ENCODE peak calls at places on chromosome 18, in eight cellular contexts. One of them, this sample, is unnamed.
A peak's percentile ranks its signal among the peaks of the same experiment; 100 is the strongest.

GRCh38 chr18:45993441-45993840 is 26.3 kb upstream of the EPG5 start:
- DNase-seq in frontal cortex: no peak
- DNase-seq in kidney tubule cell: peak; percentile 71
- DNase-seq in foreskin keratinocyte: peak; percentile 34
- DNase-seq in AG10803: peak; percentile 89
- DNase-seq in HFFc6: peak; percentile 87
- DNase-seq in CD4-positive, alpha-beta T cell: no peak
- DNase-seq in GM12892: no peak
- DNase-seq in this sample: no peak

GRCh38 chr18:24153397-24153796 is 14.5 kb downstream of the CABYR start:
- DNase-seq in GM12892: no peak
- DNase-seq in foreskin keratinocyte: no peak
- DNase-seq in kidney tubule cell: no peak
- DNase-seq in HFFc6: no peak
- DNase-seq in AG10803: no peak
- DNase-seq in CD4-positive, alpha-beta T cell: no peak
- DNase-seq in frontal cortex: no peak
- DNase-seq in this sample: no peak

GRCh38 chr18:54086046-54086802 is 138.2 kb downstream of the MBD2 start:
- DNase-seq in CD4-positive, alpha-beta T cell: no peak
- DNase-seq in frontal cortex: no peak
- DNase-seq in GM12892: no peak
- DNase-seq in foreskin keratinocyte: no peak
- DNase-seq in AG10803: no peak
- DNase-seq in HFFc6: no peak
- DNase-seq in kidney tubule cell: no peak
- DNase-seq in this sample: no peak

GRCh38 chr18:37805773-37806380 is 240.3 kb upstream of the CELF4 start:
- DNase-seq in GM12892: no peak
- DNase-seq in CD4-positive, alpha-beta T cell: no peak
- DNase-seq in kidney tubule cell: no peak
- DNase-seq in foreskin keratinocyte: no peak
- DNase-seq in frontal cortex: no peak
- DNase-seq in HFFc6: no peak
- DNase-seq in AG10803: no peak
- DNase-seq in this sample: no peak

GRCh38 chr18:68925268-68925667 is 127.4 kb downstream of the CCDC102B start:
- DNase-seq in AG10803: peak; percentile 3
- DNase-seq in GM12892: no peak
- DNase-seq in kidney tubule cell: peak; percentile 20
- DNase-seq in CD4-positive, alpha-beta T cell: no peak
- DNase-seq in foreskin keratinocyte: peak; percentile 6
- DNase-seq in HFFc6: no peak
- DNase-seq in frontal cortex: no peak
- DNase-seq in this sample: no peak

GRCh38 chr18:31603335-31603734 is 11.7 kb downstream of the TTR start:
- DNase-seq in foreskin keratinocyte: peak; percentile 21
- DNase-seq in GM12892: no peak
- DNase-seq in frontal cortex: no peak
- DNase-seq in HFFc6: no peak
- DNase-seq in CD4-positive, alpha-beta T cell: no peak
- DNase-seq in AG10803: peak; percentile 5
- DNase-seq in kidney tubule cell: peak; percentile 72
- DNase-seq in this sample: no peak

GRCh38 chr18:36406805-36407204 is 109.3 kb downstream of the FHOD3 start:
- DNase-seq in foreskin keratinocyte: no peak
- DNase-seq in kidney tubule cell: no peak
- DNase-seq in HFFc6: no peak
- DNase-seq in CD4-positive, alpha-beta T cell: no peak
- DNase-seq in frontal cortex: no peak
- DNase-seq in GM12892: no peak
- DNase-seq in AG10803: no peak
- DNase-seq in this sample: no peak

GRCh38 chr18:46555724-46556123 is 101.3 kb downstream of the LOXHD1 start:
- DNase-seq in AG10803: peak; percentile 2
- DNase-seq in frontal cortex: no peak
- DNase-seq in GM12892: peak; percentile 55
- DNase-seq in foreskin keratinocyte: no peak
- DNase-seq in HFFc6: no peak
- DNase-seq in kidney tubule cell: peak; percentile 14
- DNase-seq in CD4-positive, alpha-beta T cell: no peak
- DNase-seq in this sample: no peak

GRCh38 chr18:75107196-75107930 is 101.6 kb downstream of the PTGR3 start:
- DNase-seq in CD4-positive, alpha-beta T cell: no peak
- DNase-seq in foreskin keratinocyte: no peak
- DNase-seq in HFFc6: no peak
- DNase-seq in frontal cortex: no peak
- DNase-seq in AG10803: no peak
- DNase-seq in GM12892: no peak
- DNase-seq in kidney tubule cell: no peak
- DNase-seq in this sample: no peak

GRCh38 chr18:24015897-24016631 is 1.5 kb downstream of the TTC39C start:
- DNase-seq in frontal cortex: no peak
- DNase-seq in foreskin keratinocyte: no peak
- DNase-seq in AG10803: no peak
- DNase-seq in HFFc6: no peak
- DNase-seq in CD4-positive, alpha-beta T cell: no peak
- DNase-seq in kidney tubule cell: no peak
- DNase-seq in GM12892: no peak
- DNase-seq in this sample: no peak

GRCh38 chr18:2096581-2096980 is 474.7 kb downstream of the METTL4 start:
- DNase-seq in kidney tubule cell: no peak
- DNase-seq in HFFc6: no peak
- DNase-seq in CD4-positive, alpha-beta T cell: no peak
- DNase-seq in GM12892: no peak
- DNase-seq in foreskin keratinocyte: no peak
- DNase-seq in frontal cortex: no peak
- DNase-seq in AG10803: peak; percentile 2
- DNase-seq in this sample: no peak

GRCh38 chr18:2612996-2613395 is 41.6 kb downstream of the NDC80 start:
- DNase-seq in HFFc6: no peak
- DNase-seq in GM12892: no peak
- DNase-seq in foreskin keratinocyte: no peak
- DNase-seq in kidney tubule cell: no peak
- DNase-seq in frontal cortex: no peak
- DNase-seq in CD4-positive, alpha-beta T cell: no peak
- DNase-seq in AG10803: no peak
- DNase-seq in this sample: no peak

GRCh38 chr18:77905449-77906055 is 655.9 kb downstream of the GALR1 start:
- DNase-seq in frontal cortex: no peak
- DNase-seq in GM12892: no peak
- DNase-seq in foreskin keratinocyte: no peak
- DNase-seq in CD4-positive, alpha-beta T cell: no peak
- DNase-seq in kidney tubule cell: no peak
- DNase-seq in AG10803: no peak
- DNase-seq in HFFc6: no peak
- DNase-seq in this sample: no peak

GRCh38 chr18:22250591-22250996 is 81.2 kb downstream of the GATA6 start:
- DNase-seq in HFFc6: no peak
- DNase-seq in kidney tubule cell: peak; percentile 87
- DNase-seq in GM12892: no peak
- DNase-seq in frontal cortex: no peak
- DNase-seq in AG10803: peak; percentile 36
- DNase-seq in foreskin keratinocyte: no peak
- DNase-seq in CD4-positive, alpha-beta T cell: no peak
- DNase-seq in this sample: no peak

This sample was measured in SW 1271.